ENCODE peak calls at places on chromosomes 4 and X, in ten cellular contexts. One of them, this sample, is unnamed.

GRCh38 chr4:172654482-172654881 is 514.1 kb upstream of the GALNT7 start:
- DNase-seq in testis: no peak
- DNase-seq in left lung: no peak
- DNase-seq in OCI-LY7: no peak
- DNase-seq in nephron progenitor cell: no peak
- DNase-seq in GM20000: no peak
- DNase-seq in transverse colon: no peak
- DNase-seq in progenitor cell of endocrine pancreas: no peak
- DNase-seq in GM13977: no peak
- DNase-seq in fibroblast of mammary gland: no peak
- DNase-seq in this sample: no peak

GRCh38 chr4:157244348-157244747 is 23.8 kb downstream of the GRIA2 start:
- DNase-seq in testis: no peak
- DNase-seq in left lung: no peak
- DNase-seq in OCI-LY7: no peak
- DNase-seq in nephron progenitor cell: no peak
- DNase-seq in GM20000: no peak
- DNase-seq in transverse colon: no peak
- DNase-seq in progenitor cell of endocrine pancreas: no peak
- DNase-seq in GM13977: no peak
- DNase-seq in fibroblast of mammary gland: no peak
- DNase-seq in this sample: no peak

GRCh38 chrX:112901821-112902732 is 61.4 kb upstream of the AMOT start:
- DNase-seq in testis: no peak
- DNase-seq in left lung: no peak
- DNase-seq in OCI-LY7: no peak
- DNase-seq in nephron progenitor cell: peak
- DNase-seq in GM20000: no peak
- DNase-seq in transverse colon: no peak
- DNase-seq in progenitor cell of endocrine pancreas: no peak
- DNase-seq in GM13977: no peak
- DNase-seq in fibroblast of mammary gland: no peak
- DNase-seq in this sample: no peak

GRCh38 chr4:602559-602942 is 22.8 kb upstream of the PDE6B start:
- DNase-seq in testis: peak
- DNase-seq in left lung: peak
- DNase-seq in OCI-LY7: peak
- DNase-seq in nephron progenitor cell: peak
- DNase-seq in GM20000: peak
- DNase-seq in transverse colon: peak
- DNase-seq in progenitor cell of endocrine pancreas: peak
- DNase-seq in GM13977: no peak
- DNase-seq in fibroblast of mammary gland: peak
- DNase-seq in this sample: peak

GRCh38 chr4:2093265-2093664 is 34.1 kb downstream of the NAT8L start:
- DNase-seq in testis: no peak
- DNase-seq in left lung: no peak
- DNase-seq in OCI-LY7: no peak
- DNase-seq in nephron progenitor cell: no peak
- DNase-seq in GM20000: no peak
- DNase-seq in transverse colon: no peak
- DNase-seq in progenitor cell of endocrine pancreas: no peak
- DNase-seq in GM13977: no peak
- DNase-seq in fibroblast of mammary gland: no peak
- DNase-seq in this sample: no peak

GRCh38 chrX:111823068-111823467 is 52.9 kb upstream of the TRPC5OS start:
- DNase-seq in testis: peak
- DNase-seq in left lung: no peak
- DNase-seq in OCI-LY7: no peak
- DNase-seq in nephron progenitor cell: peak
- DNase-seq in GM20000: peak
- DNase-seq in transverse colon: no peak
- DNase-seq in progenitor cell of endocrine pancreas: no peak
- DNase-seq in GM13977: peak
- DNase-seq in fibroblast of mammary gland: no peak
- DNase-seq in this sample: peak

GRCh38 chr4:87973283-87974169 is 2.0 kb upstream of the SPP1 start:
- DNase-seq in testis: peak
- DNase-seq in left lung: no peak
- DNase-seq in OCI-LY7: peak
- DNase-seq in nephron progenitor cell: peak
- DNase-seq in GM20000: peak
- DNase-seq in transverse colon: peak
- DNase-seq in progenitor cell of endocrine pancreas: peak
- DNase-seq in GM13977: peak
- DNase-seq in fibroblast of mammary gland: peak
- DNase-seq in this sample: peak

GRCh38 chrX:41491267-41492004 is 44.3 kb downstream of the NYX start:
- DNase-seq in testis: no peak
- DNase-seq in left lung: peak
- DNase-seq in OCI-LY7: no peak
- DNase-seq in nephron progenitor cell: no peak
- DNase-seq in GM20000: no peak
- DNase-seq in transverse colon: no peak
- DNase-seq in progenitor cell of endocrine pancreas: no peak
- DNase-seq in GM13977: no peak
- DNase-seq in fibroblast of mammary gland: peak
- DNase-seq in this sample: no peak

GRCh38 chrX:137428777-137429564 is 137.0 kb upstream of the ZIC3 start:
- DNase-seq in testis: no peak
- DNase-seq in left lung: no peak
- DNase-seq in OCI-LY7: no peak
- DNase-seq in nephron progenitor cell: peak
- DNase-seq in GM20000: no peak
- DNase-seq in transverse colon: no peak
- DNase-seq in progenitor cell of endocrine pancreas: no peak
- DNase-seq in GM13977: no peak
- DNase-seq in fibroblast of mammary gland: no peak
- DNase-seq in this sample: peak

GRCh38 chrX:826026-826425 is 195.4 kb downstream of the SHOX start:
- DNase-seq in testis: no peak
- DNase-seq in left lung: no peak
- DNase-seq in OCI-LY7: no peak
- DNase-seq in nephron progenitor cell: no peak
- DNase-seq in GM20000: no peak
- DNase-seq in transverse colon: no peak
- DNase-seq in progenitor cell of endocrine pancreas: no peak
- DNase-seq in GM13977: no peak
- DNase-seq in fibroblast of mammary gland: peak
- DNase-seq in this sample: no peak

GRCh38 chr4:126790633-126791032 is 842.1 kb upstream of the INTU start:
- DNase-seq in testis: no peak
- DNase-seq in left lung: no peak
- DNase-seq in OCI-LY7: no peak
- DNase-seq in nephron progenitor cell: no peak
- DNase-seq in GM20000: no peak
- DNase-seq in transverse colon: no peak
- DNase-seq in progenitor cell of endocrine pancreas: no peak
- DNase-seq in GM13977: no peak
- DNase-seq in fibroblast of mammary gland: no peak
- DNase-seq in this sample: no peak

GRCh38 chr4:121050251-121050650 is 22.1 kb downstream of the NDNF start:
- DNase-seq in testis: no peak
- DNase-seq in left lung: no peak
- DNase-seq in OCI-LY7: peak
- DNase-seq in nephron progenitor cell: no peak
- DNase-seq in GM20000: no peak
- DNase-seq in transverse colon: no peak
- DNase-seq in progenitor cell of endocrine pancreas: no peak
- DNase-seq in GM13977: no peak
- DNase-seq in fibroblast of mammary gland: no peak
- DNase-seq in this sample: no peak
- TF ChIP-seq CTCF in testis: no peak
- TF ChIP-seq CTCF in left lung: peak
- TF ChIP-seq CTCF in OCI-LY7: peak
- TF ChIP-seq CTCF in nephron progenitor cell: peak
- TF ChIP-seq CTCF in GM20000: no peak
- TF ChIP-seq CTCF in transverse colon: peak
- TF ChIP-seq CTCF in progenitor cell of endocrine pancreas: peak
- TF ChIP-seq CTCF in GM13977: no peak
- TF ChIP-seq CTCF in fibroblast of mammary gland: peak
- TF ChIP-seq CTCF in this sample: peak

GRCh38 chr4:27692868-27693634 is 832.4 kb downstream of the STIM2 start:
- DNase-seq in testis: no peak
- DNase-seq in left lung: no peak
- DNase-seq in OCI-LY7: no peak
- DNase-seq in nephron progenitor cell: no peak
- DNase-seq in GM20000: no peak
- DNase-seq in transverse colon: no peak
- DNase-seq in progenitor cell of endocrine pancreas: no peak
- DNase-seq in GM13977: no peak
- DNase-seq in fibroblast of mammary gland: no peak
- DNase-seq in this sample: no peak

DNA sequence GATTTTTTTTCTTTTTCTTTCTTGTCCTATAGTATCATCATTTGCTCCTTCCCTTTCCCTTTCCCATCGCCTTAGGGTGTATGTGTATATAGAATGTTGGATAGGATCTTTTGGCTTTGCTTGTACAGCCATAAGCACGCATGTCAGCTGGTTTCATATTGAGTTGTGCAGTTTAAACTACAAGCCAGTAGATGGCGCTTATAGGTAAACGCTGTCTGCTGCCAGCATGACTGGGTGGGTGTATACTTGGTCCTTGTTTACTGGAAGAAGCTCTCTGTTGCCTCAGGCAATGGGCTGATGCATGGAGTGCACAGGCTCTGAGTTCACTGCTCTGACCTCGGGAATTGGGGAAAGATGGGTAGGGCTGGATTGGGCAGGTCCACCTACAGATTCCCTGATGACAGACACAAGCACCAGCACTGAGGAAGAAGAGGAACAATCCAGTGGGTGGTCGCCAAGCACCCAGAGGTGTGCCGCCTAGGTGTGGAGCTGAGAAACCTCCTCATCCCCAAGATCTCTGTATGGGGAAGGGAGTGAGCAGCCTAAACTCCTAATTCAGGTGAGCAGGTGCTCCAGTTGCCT is 831.5 kb downstream of the STIM2 start:
- DNase-seq in testis: peak
- DNase-seq in left lung: no peak
- DNase-seq in OCI-LY7: peak
- DNase-seq in nephron progenitor cell: peak
- DNase-seq in GM20000: peak
- DNase-seq in transverse colon: no peak
- DNase-seq in progenitor cell of endocrine pancreas: no peak
- DNase-seq in GM13977: peak
- DNase-seq in fibroblast of mammary gland: peak
- DNase-seq in this sample: peak
- TF ChIP-seq CTCF in testis: no peak
- TF ChIP-seq CTCF in left lung: peak
- TF ChIP-seq CTCF in OCI-LY7: peak
- TF ChIP-seq CTCF in nephron progenitor cell: peak
- TF ChIP-seq CTCF in GM20000: peak
- TF ChIP-seq CTCF in transverse colon: peak
- TF ChIP-seq CTCF in progenitor cell of endocrine pancreas: peak
- TF ChIP-seq CTCF in GM13977: peak
- TF ChIP-seq CTCF in fibroblast of mammary gland: peak
- TF ChIP-seq CTCF in this sample: peak

DNA sequence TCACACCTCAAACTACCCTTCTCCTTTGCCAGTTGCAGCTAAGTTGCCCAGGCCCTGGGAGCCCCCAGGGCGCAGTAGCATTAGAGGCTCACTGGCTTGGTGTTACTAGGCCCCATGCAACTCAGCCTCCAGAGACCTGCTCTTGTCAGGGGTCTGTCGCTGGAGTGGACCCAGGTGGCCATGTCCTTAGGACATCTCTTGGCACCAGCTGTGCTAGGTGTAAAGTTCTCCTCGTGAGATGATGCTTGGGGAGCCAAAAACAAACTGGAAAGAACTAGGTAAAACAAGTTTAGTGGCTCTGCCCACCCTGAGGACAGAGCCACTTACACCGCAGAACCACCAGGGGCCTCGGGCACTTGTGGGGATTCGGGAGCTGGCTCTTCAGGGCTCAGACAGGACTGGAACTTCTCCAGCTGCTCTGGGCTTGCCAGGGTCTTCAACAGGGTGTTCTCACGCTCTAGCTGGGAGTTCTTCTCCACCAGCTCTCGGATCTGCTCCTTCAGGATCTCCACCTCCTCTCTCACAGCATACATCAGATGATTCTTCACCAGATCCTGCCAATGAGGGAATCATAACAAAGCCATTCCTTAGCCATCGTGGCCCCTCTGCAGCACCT is 61.3 kb downstream of the TSC22D3 start:
- DNase-seq in testis: no peak
- DNase-seq in left lung: no peak
- DNase-seq in OCI-LY7: no peak
- DNase-seq in nephron progenitor cell: no peak
- DNase-seq in GM20000: no peak
- DNase-seq in transverse colon: peak
- DNase-seq in progenitor cell of endocrine pancreas: no peak
- DNase-seq in GM13977: no peak
- DNase-seq in fibroblast of mammary gland: peak
- DNase-seq in this sample: no peak
- TF ChIP-seq CTCF in testis: no peak
- TF ChIP-seq CTCF in left lung: no peak
- TF ChIP-seq CTCF in OCI-LY7: peak
- TF ChIP-seq CTCF in nephron progenitor cell: no peak
- TF ChIP-seq CTCF in GM20000: no peak
- TF ChIP-seq CTCF in transverse colon: no peak
- TF ChIP-seq CTCF in progenitor cell of endocrine pancreas: peak
- TF ChIP-seq CTCF in GM13977: no peak
- TF ChIP-seq CTCF in fibroblast of mammary gland: peak
- TF ChIP-seq CTCF in this sample: no peak

DNA sequence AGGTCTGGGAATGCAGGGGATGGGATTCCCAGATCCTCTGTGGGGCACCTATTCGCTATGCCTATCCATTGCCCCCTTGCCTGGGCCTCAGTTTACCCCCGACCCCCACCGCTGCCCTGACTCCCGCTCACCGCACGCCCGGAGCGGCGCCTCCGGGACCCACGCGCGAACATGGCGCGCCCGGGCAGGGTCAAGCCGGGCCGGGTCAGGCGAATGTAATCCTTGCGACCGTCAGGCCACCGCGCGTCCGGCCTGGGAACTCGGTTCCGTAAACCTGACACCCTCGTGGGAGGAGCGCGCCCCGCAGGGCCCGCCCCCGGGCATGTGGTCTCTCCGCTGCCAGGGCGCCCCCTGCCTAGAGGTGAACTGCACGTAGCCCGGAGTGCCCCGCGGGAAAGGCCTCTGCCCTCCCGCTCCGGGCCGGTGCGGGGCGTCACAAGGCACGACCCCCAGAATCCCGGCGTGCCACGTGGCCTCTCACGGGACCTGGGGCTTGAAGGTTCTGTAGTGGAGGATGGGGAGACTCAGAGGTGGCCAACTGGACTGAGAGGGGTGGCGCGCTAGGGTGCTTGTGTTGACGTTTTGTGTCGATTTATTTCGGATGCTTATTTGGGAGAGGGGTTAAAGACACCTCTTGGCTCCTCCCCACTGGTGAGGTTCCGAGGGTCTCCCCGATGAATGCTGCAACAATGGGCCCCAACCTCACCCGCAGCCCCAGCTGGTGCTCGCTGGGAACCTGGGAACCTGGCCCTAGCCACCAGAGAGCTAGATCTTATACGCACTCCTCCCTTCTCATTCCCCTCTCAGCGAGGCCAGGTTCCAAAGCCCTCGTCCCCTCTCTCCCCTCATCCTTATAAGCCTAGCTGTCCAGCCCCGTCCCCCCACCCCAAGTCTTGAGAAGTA is at the start of gene PRICKLE3:
- DNase-seq in testis: peak
- DNase-seq in left lung: peak
- DNase-seq in OCI-LY7: peak
- DNase-seq in nephron progenitor cell: peak
- DNase-seq in GM20000: peak
- DNase-seq in transverse colon: peak
- DNase-seq in progenitor cell of endocrine pancreas: peak
- DNase-seq in GM13977: peak
- DNase-seq in fibroblast of mammary gland: peak
- DNase-seq in this sample: peak
- TF ChIP-seq CTCF in testis: peak
- TF ChIP-seq CTCF in left lung: peak
- TF ChIP-seq CTCF in OCI-LY7: peak
- TF ChIP-seq CTCF in nephron progenitor cell: no peak
- TF ChIP-seq CTCF in GM20000: peak
- TF ChIP-seq CTCF in transverse colon: no peak
- TF ChIP-seq CTCF in progenitor cell of endocrine pancreas: peak
- TF ChIP-seq CTCF in GM13977: peak
- TF ChIP-seq CTCF in fibroblast of mammary gland: peak
- TF ChIP-seq CTCF in this sample: no peak

This sample was measured in endothelial cell.